ENCODE peak calls at places on chromosomes 4 and X, in ten cellular contexts. V is mesothelial cell of epicardium, B is astrocyte of the spinal cord, T is activated B cell treated with CpG ODN at 0.5 μM for 24 hours, P is cardiac fibroblast, J is tibial artery, M is nephron progenitor cell, S is fibroblast of the aortic adventitia, R is coronary artery, K is adrenal gland. X is an unnamed sample.

GRCh38 chr4:84503495-84504437 is 4.7 kb upstream of the NKX6-1 start:
- DNase-seq in M (peak), T (no peak), J (no peak), R (no peak), B (peak), K (no peak), P (peak), S (peak), V (no peak), X (peak)

GRCh38 chr4:6535329-6535692 is 39.7 kb upstream of the MAN2B2 start:
- DNase-seq in T (no peak), B (no peak), K (no peak), V (no peak), J (no peak), S (no peak), P (no peak), M (no peak), R (no peak), X (no peak)

GRCh38 chr4:3654036-3654807 is 112.0 kb upstream of the ADRA2C start:
- DNase-seq in B (no peak), S (no peak), J (no peak), V (no peak), M (no peak), T (no peak), R (no peak), P (no peak), K (no peak), X (no peak)

GRCh38 chr4:162201673-162202072 is 37.9 kb upstream of the FSTL5 start:
- DNase-seq in V (no peak), K (no peak), M (no peak), S (no peak), T (no peak), R (no peak), B (peak), P (no peak), J (no peak), X (no peak)

GRCh38 chr4:88621763-88622327 is 29.6 kb downstream of the HERC3 start:
- DNase-seq in R (no peak), M (no peak), J (no peak), T (no peak), B (no peak), S (no peak), K (no peak), V (no peak), P (no peak), X (no peak)

GRCh38 chrX:136636121-136636520 is 11.8 kb upstream of the CD40LG start:
- DNase-seq in J (no peak), R (no peak), T (no peak), M (peak), V (no peak), B (no peak), K (no peak), P (no peak), S (no peak), X (no peak)

GRCh38 chrX:10064736-10065135 is 92.0 kb upstream of the CLCN4 start:
- DNase-seq in V (no peak), B (no peak), K (no peak), J (no peak), P (no peak), S (no peak), M (no peak), T (no peak), R (no peak), X (no peak)

GRCh38 chrX:37378399-37378798 is 29.2 kb downstream of the PRRG1 start:
- DNase-seq in R (no peak), P (peak), V (no peak), T (no peak), B (no peak), K (no peak), S (peak), M (no peak), J (no peak), X (no peak)

GRCh38 chr4:8060632-8061031 is 98.0 kb downstream of the ABLIM2 start:
- DNase-seq in T (no peak), P (no peak), B (no peak), S (no peak), K (no peak), J (no peak), R (no peak), V (no peak), M (no peak), X (no peak)

DNA sequence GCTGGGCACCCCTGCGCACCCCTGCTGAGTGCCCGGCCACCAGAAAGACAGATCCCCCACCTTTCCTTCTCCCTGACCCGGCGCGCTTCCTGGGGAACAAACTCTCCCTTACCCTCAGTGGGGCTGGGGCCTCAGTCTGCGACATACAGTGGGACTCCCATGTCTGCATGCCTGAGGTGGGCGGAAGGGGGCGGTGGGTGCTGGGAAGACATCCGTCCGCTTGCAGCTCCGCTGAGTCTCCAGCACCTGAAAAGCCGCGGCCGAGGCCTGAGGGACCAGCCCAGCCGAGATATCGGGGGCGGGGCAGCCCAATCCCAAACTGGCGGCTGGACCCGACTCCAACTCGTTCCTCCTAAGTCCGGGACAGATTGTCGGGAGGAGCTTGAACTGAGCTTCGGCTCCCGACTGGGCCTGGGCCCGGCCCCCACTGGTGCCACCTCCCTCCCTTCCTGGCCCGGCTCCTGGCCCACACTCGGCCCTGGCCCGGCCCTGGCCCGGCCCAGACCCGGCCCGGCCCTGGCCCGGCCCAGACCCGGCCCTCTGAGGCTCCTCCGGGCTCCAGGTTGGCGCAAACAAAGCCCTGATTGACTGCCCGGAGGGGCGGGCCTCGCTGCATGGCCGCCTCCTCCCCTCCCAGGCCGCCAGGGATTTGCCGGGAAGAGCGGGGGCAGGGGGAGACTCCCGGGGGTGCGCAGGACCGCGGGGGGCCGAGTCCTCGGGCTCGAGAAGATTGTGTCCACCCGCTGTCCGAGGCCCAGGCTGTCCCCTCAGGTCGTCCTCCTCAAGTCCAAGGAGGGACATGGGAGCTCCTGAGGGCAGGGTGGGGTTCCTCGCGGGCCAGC is 878 bp upstream of the SLC16A2 start:
- DNase-seq in P (peak), M (peak), R (peak), S (peak), B (peak), T (no peak), J (peak), K (peak), V (no peak), X (peak)
- TF ChIP-seq CTCF in P (no peak), M (no peak), R (no peak), S (no peak), B (no peak), T (no peak), J (no peak), K (no peak), V (no peak), X (no peak)

GRCh38 chr4:2245787-2246275 is 3.9 kb upstream of the HAUS3 start:
- DNase-seq in M (no peak), V (no peak), P (no peak), J (no peak), T (no peak), S (no peak), R (no peak), B (no peak), K (no peak), X (no peak)

GRCh38 chr4:2243682-2244380 is 1.9 kb upstream of the HAUS3 start:
- DNase-seq in M (peak), T (no peak), V (no peak), K (peak), P (peak), S (peak), J (peak), R (peak), B (peak), X (peak)

GRCh38 chr4:2241003-2241402 is 918 bp downstream of the HAUS3 start:
- DNase-seq in P (no peak), B (no peak), K (no peak), R (no peak), S (no peak), V (no peak), M (no peak), J (no peak), T (no peak), X (no peak)

GRCh38 chr4:2244947-2245786 is 3.2 kb upstream of the HAUS3 start:
- DNase-seq in B (no peak), V (no peak), T (no peak), K (no peak), P (no peak), J (no peak), S (no peak), M (no peak), R (no peak), X (no peak)

DNA sequence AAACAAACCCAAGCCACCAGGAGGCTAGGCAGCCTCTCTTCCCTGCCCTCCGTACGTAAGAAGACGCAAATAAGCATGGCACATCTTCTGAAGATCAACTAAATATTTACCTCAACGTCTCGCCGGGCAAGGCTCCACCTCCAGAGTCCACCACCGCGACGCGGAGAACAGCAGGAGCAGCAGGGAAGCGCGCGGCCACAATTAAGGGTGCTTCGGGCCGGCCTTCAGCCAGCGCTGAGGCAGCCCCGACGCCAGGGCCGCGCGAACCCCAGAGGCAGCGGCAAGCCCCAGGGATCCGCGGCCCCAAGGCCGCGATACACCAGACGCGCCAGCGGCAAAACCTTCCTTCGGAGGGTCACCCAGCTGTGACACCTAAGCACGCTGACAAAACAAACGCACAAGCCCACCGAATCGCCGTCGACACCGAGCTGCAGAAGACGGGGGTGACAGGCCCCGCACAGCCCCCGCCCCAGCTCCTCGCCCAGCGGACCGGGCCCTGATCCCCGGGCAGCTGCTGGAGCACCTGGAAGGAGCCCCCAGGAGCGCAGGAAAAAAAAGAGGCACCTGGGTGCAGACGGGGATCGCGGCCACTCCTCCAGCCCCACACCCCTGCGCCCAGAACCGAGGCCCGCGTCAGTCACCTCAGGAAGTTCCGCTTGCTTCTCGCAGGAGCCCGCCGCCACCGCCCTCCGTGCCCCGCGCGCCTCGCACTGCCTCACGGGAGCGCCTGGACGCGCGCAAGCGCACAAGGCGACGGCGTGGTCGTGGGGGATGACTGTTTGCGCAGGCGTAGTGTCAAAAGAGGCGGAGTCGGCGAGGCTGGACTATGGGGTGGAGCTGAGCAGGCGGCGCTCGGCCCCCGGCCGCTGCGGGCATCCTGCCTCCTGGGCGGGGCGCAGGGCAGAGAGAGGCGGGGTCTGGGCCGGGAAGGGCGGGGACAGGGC is at the start of the genes HAUS3 and POLN:
- DNase-seq in R (peak), P (peak), T (peak), V (peak), K (peak), J (peak), B (peak), M (peak), S (peak), X (peak)
- TF ChIP-seq CTCF in R (no peak), P (peak), T (no peak), V (no peak), K (peak), J (no peak), B (peak), M (no peak), S (no peak), X (no peak)

GRCh38 chrX:71669492-71669891 is 2.1 kb downstream of the LOC101059915 start:
- DNase-seq in T (no peak), J (peak), R (no peak), M (no peak), V (no peak), K (no peak), B (no peak), P (no peak), S (no peak), X (no peak)
- TF ChIP-seq CTCF in T (no peak), J (no peak), R (no peak), M (no peak), V (no peak), K (no peak), B (no peak), P (no peak), S (no peak), X (no peak)

GRCh38 chrX:108177321-108177990 is 85.9 kb downstream of the ATG4A start:
- DNase-seq in M (no peak), B (peak), V (no peak), P (no peak), K (no peak), R (no peak), S (no peak), T (no peak), J (no peak), X (no peak)

GRCh38 chrX:108171671-108172070 is 80.1 kb downstream of the ATG4A start:
- DNase-seq in M (no peak), T (no peak), P (no peak), K (no peak), V (no peak), B (no peak), J (no peak), R (no peak), S (no peak), X (no peak)

GRCh38 chrX:108178099-108178498 is 86.5 kb downstream of the ATG4A start:
- DNase-seq in V (no peak), T (no peak), S (no peak), R (no peak), J (no peak), P (no peak), B (no peak), M (no peak), K (no peak), X (no peak)

GRCh38 chrX:108169768-108170167 is 78.2 kb downstream of the ATG4A start:
- DNase-seq in V (no peak), K (no peak), M (no peak), T (no peak), R (no peak), S (no peak), B (no peak), J (no peak), P (no peak), X (no peak)

DNA sequence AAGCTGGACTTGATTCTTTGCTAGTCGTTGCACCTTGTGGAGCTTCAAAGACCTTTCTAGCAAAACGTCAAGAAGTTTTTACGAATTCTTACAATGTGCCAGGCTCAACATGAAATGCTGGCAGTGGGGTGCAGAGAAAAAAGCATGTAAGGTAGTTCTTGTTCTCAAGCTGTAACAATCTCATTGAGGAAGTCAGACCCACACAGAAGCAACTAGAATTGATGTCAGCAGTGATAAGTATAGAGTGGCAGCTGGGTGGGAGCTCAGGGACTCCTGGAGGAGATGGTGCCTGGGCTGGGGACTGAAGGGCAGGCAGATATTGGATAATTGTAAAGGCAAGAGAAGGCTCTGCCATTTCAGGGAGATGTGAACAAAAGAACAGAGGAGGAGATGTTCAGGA is 82.3 kb downstream of the ATG4A start:
- DNase-seq in M (no peak), P (no peak), S (no peak), T (no peak), K (no peak), J (no peak), B (no peak), V (no peak), R (no peak), X (no peak)
- TF ChIP-seq CTCF in M (no peak), P (no peak), S (no peak), T (no peak), K (no peak), J (no peak), B (no peak), V (no peak), R (no peak), X (no peak)

DNA sequence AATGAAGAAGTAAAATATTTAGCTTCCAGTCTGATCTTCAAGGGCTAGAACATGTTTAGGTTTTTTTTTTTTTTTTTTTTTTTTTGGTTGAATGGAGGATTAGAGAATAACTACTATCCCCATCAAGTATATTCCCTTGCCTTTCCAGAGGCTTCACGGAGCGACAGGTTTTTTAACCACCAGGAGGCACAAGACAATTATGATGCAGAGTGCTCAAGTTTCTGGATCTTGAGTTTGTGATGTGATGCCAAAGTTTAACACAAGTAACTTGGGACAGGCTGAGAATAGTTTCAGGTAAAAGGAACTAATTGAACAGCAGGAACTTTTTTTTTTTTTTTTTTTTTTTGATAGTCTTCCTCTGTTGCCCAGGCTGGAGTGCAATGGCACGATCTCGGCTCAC is 30.3 kb downstream of the CCNI start:
- DNase-seq in K (no peak), J (no peak), B (peak), V (no peak), S (no peak), P (peak), T (no peak), R (no peak), M (no peak), X (no peak)
- TF ChIP-seq CTCF in K (peak), J (peak), B (peak), V (no peak), S (peak), P (peak), T (no peak), R (no peak), M (peak), X (peak)

DNA sequence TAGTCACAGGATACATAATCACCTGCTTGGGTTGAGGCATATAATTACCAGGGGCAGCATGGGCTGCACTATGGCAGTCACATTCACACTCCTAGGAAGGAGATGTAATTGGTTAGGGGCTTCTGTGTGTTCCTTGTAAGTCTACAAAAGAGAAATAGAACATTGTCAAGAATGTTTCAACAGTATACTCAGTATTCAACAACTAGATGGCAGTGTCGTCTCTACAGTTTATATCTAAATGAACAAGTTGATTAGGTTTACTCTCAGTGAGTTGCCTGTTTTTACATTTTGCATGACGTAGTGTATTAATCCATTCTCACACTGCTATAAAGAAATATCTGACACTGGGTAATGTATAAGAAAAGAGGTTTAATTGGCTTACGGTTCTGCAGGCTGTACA is 50.5 kb upstream of the RAB33B start:
- DNase-seq in P (peak), R (no peak), B (no peak), M (no peak), V (no peak), S (no peak), T (no peak), K (no peak), J (no peak), X (no peak)
- TF ChIP-seq CTCF in P (no peak), R (no peak), B (no peak), M (no peak), V (no peak), S (no peak), T (no peak), K (no peak), J (no peak), X (peak)

GRCh38 chr4:26299254-26299882 is 21.4 kb upstream of the RBPJ start:
- DNase-seq in V (no peak), S (no peak), J (no peak), T (no peak), P (no peak), K (no peak), B (no peak), R (no peak), M (no peak), X (no peak)

GRCh38 chr4:26298198-26298950 is 22.4 kb upstream of the RBPJ start:
- DNase-seq in J (no peak), R (no peak), P (peak), V (no peak), M (no peak), K (no peak), B (peak), T (no peak), S (peak), X (peak)

GRCh38 chr4:26296514-26296913 is 24.3 kb upstream of the RBPJ start:
- DNase-seq in B (no peak), P (no peak), T (no peak), M (no peak), V (no peak), S (no peak), K (no peak), R (no peak), J (no peak), X (no peak)

GRCh38 chr4:26296021-26296420 is 24.8 kb upstream of the RBPJ start:
- DNase-seq in V (no peak), T (no peak), J (no peak), B (no peak), M (no peak), P (no peak), R (no peak), K (no peak), S (no peak), X (no peak)

DNA sequence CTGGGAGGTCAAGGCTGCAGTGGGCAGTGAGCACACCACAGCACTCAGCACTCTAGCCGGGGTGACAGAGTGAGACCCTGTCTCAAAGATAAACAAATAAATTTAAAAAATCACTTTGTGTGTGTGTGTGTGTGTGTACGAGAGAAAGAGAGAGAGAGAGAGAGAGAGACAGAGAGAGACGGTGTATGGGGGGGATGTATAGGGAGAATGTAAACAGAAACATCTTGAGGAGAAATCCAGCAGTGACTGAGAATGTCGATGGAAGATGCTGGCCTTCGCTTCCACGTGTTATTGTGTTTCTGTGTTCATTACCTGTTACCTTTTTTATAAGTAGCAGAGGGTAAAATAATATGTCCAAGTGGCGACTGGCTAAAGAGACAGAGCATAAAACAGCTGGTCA is 23.6 kb upstream of the RBPJ start:
- DNase-seq in V (no peak), P (no peak), S (no peak), J (no peak), K (no peak), B (no peak), R (no peak), M (no peak), T (no peak), X (no peak)
- TF ChIP-seq CTCF in V (no peak), P (no peak), S (no peak), J (no peak), K (no peak), B (no peak), R (no peak), M (no peak), T (no peak), X (no peak)

DNA sequence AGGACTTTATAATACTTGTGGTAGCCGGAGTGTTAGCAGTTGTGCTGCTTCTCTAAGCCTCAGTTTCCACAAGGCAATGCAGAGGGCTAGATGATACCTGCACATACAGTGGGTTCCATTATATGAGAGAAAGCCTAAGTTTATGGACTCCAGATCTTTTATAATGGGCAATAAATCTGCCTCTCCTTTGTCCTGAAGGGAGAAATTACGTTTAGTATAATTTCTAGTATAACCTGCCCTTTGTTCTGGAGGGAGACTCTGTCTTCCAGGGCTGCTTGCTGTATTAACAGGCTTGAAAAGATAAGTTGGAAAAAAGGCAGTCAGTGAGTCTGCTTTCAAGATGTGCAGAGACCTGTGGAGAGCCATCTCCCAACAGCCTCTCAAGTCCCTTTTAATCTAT is 42.7 kb downstream of the ZNF81 start:
- DNase-seq in K (no peak), S (no peak), M (no peak), P (no peak), R (no peak), J (no peak), T (no peak), B (no peak), V (no peak), X (no peak)
- TF ChIP-seq CTCF in K (no peak), S (no peak), M (no peak), P (no peak), R (no peak), J (no peak), T (no peak), B (no peak), V (no peak), X (no peak)